ENCODE peak calls at places on chromosomes 12 and 14, in four cellular contexts. D is A549, J is IMR-90, C is HepG2. S is an unnamed sample.
A peak's percentile ranks its signal among the peaks of the same experiment; 100 is the strongest.

GRCh38 chr12:16766736-16767135 is 160.8 kb upstream of the LMO3 start:
- DNase-seq in J (no peak), C (no peak), D (no peak), S (no peak)

GRCh38 chr12:100211698-100212097 is 11.1 kb downstream of the ACTR6 start:
- DNase-seq in J (no peak), D (no peak), C (no peak), S (no peak)

GRCh38 chr12:130707571-130707891 is 8.6 kb downstream of the RIMBP2 start:
- DNase-seq in D (no peak), C (no peak), J (no peak), S (no peak)

GRCh38 chr12:42729532-42729895 is 140.0 kb upstream of the PRICKLE1 start:
- DNase-seq in J (no peak), C (no peak), D (no peak), S (no peak)

GRCh38 chr12:14367097-14367661 is 1.7 kb downstream of the ATF7IP start:
- DNase-seq in C (peak; percentile 29), J (peak; percentile 32), D (peak; percentile 19), S (no peak)

GRCh38 chr12:45981075-45981837 is 9.1 kb downstream of the SCAF11 start:
- DNase-seq in C (no peak), J (no peak), D (no peak), S (no peak)

GRCh38 chr12:42473561-42473960 is 116.0 kb downstream of the PRICKLE1 start:
- DNase-seq in C (no peak), J (no peak), D (no peak), S (no peak)

GRCh38 chr12:79983969-79984629 is 49.2 kb upstream of the PPP1R12A start:
- DNase-seq in J (peak; percentile 48), D (peak; percentile 33), C (no peak), S (no peak)

GRCh38 chr12:9805883-9806282 is 21.4 kb upstream of the KLRF1 start:
- DNase-seq in C (no peak), D (no peak), J (no peak), S (no peak)

GRCh38 chr14:96434040-96434439 is 42.1 kb downstream of the AK7 start:
- DNase-seq in D (no peak), C (no peak), J (no peak), S (no peak)

GRCh38 chr12:130873825-130874224 is 2.0 kb downstream of the RAN start:
- DNase-seq in C (no peak), D (no peak), J (no peak), S (no peak)

GRCh38 chr14:55580401-55581010 is 499 bp downstream of the KTN1 start:
- DNase-seq in J (no peak), C (no peak), D (peak; percentile 22), S (peak; percentile 71)

GRCh38 chr12:57592551-57593165 is 1.7 kb downstream of the PIP4K2C start:
- DNase-seq in J (peak; percentile 30), C (no peak), D (no peak), S (no peak)

GRCh38 chr14:97408937-97409860 is 612.0 kb downstream of the VRK1 start:
- DNase-seq in C (no peak), D (no peak), J (no peak), S (no peak)

GRCh38 chr12:10304161-10304574 is 3.5 kb upstream of the KLRD1 start:
- DNase-seq in C (no peak), D (no peak), J (peak; percentile 87), S (no peak)

GRCh38 chr14:79279645-79280399 is 931.5 kb downstream of the DIO2 start:
- DNase-seq in J (peak; percentile 10), D (no peak), C (no peak), S (no peak)

GRCh38 chr12:123900898-123901376 is 71.7 kb downstream of the CCDC92 start:
- DNase-seq in C (no peak), J (peak; percentile 44), D (no peak), S (no peak)

GRCh38 chr14:61438860-61439765 is 117.7 kb downstream of the PRKCH start:
- DNase-seq in J (peak; percentile 57), C (peak; percentile 85), D (peak; percentile 76), S (no peak)

GRCh38 chr14:102162488-102162887 is 22.8 kb downstream of the WDR20 start:
- DNase-seq in J (no peak), D (no peak), C (no peak), S (no peak)
- TF ChIP-seq MAZ in J (no peak), D (no peak), C (no peak), S (no peak)

DNA sequence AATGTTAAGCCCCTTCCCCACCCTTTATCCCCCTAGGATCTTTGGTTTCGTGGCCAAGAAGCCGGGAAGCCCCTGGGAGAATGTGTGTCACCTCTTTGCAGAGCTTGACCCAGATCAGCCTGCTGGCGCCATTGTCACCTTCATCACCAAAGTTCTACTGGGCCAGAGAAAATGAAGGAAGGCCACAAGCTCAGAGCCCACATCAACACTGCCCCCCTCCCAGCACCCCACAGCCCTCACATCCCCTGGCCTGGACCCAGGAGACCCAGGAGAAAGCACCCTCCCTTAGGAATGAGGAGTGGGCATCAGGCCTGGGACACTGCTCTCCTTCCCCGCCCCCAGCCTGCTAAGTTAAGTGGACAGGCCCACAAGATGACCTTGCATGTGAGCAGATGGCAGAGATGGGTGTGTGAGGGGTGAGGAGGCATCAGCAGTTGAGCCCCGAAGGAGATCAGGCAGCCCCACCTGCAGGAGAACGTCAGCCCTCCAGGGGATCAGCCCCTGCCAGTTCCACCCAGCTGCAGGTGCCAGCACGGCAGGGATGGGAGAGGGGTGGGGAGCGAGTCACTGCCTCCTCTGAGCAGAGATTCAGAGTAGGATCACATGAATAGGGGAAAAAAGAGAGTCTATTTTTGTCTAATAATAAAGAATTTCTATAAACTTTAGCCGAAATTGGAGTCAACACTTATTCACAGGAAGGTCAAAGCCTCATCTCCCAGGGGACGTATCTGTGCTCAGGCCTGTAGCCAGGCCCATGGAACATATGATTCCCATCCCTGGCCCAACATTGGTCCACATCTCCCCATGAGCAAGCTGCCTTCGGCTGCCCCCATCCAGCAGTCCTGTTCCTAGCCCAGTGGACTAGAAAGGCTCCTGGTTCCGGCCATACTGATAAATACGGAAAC is 14.1 kb downstream of the TNS2 start:
- DNase-seq in D (no peak), C (no peak), J (peak; percentile 74), S (no peak)
- TF ChIP-seq MAZ in D (no peak), C (no peak), J (peak; percentile 61), S (no peak)

GRCh38 chr12:26000883-26001282 is 42.4 kb downstream of the RASSF8 start:
- DNase-seq in D (no peak), C (no peak), J (no peak), S (no peak)
- TF ChIP-seq MAZ in D (no peak), C (no peak), J (no peak), S (no peak)

GRCh38 chr14:75861161-75861621 is 120.6 kb downstream of the TGFB3 start:
- DNase-seq in C (peak; percentile 80), J (peak; percentile 87), D (peak; percentile 12), S (peak; percentile 30)
- TF ChIP-seq MAZ in C (no peak), J (peak; percentile 12), D (no peak), S (no peak)

GRCh38 chr14:64997108-64997794 is 10.6 kb downstream of the FNTB start:
- DNase-seq in D (no peak), C (no peak), J (no peak), S (no peak)
- TF ChIP-seq MAZ in D (no peak), C (no peak), J (no peak), S (no peak)

DNA sequence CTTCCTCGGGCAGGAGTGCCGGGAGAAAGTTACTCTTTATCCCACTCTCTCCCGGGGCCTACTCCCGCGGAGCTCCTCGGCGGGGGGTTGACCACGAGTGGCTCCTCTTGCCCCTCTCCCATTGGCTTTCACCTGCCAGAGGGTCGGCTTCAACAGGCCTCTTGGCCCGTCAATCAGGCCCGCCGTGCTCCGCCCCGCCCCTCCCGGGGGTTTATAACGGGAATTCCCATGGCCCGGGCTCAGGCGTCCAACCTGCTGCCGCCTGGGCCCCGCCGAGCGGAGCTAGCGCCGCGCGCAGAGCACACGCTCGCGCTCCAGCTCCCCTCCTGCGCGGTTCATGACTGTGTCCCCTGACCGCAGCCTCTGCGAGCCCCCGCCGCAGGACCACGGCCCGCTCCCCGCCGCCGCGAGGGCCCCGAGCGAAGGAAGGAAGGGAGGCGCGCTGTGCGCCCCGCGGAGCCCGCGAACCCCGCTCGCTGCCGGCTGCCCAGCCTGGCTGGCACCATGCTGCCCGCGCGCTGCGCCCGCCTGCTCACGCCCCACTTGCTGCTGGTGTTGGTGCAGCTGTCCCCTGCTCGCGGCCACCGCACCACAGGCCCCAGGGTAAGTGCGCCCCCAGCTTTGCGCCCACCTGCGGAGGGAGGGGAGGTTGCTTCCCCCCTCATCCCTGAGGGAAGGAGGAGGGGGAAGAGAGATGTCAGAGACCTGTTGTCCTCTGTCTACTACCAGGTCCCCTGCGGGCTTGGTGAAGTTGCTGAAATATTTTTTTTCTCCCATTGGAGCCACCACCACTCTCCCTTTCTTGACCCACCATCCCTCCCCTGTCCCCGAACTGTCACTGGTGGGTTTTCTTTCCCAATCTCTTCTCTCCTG is at the start of gene SMOC1:
- DNase-seq in D (peak; percentile 73), J (peak; percentile 79), C (peak; percentile 84), S (no peak)
- TF ChIP-seq MAZ in D (no peak), J (no peak), C (peak; percentile 56), S (no peak)

DNA sequence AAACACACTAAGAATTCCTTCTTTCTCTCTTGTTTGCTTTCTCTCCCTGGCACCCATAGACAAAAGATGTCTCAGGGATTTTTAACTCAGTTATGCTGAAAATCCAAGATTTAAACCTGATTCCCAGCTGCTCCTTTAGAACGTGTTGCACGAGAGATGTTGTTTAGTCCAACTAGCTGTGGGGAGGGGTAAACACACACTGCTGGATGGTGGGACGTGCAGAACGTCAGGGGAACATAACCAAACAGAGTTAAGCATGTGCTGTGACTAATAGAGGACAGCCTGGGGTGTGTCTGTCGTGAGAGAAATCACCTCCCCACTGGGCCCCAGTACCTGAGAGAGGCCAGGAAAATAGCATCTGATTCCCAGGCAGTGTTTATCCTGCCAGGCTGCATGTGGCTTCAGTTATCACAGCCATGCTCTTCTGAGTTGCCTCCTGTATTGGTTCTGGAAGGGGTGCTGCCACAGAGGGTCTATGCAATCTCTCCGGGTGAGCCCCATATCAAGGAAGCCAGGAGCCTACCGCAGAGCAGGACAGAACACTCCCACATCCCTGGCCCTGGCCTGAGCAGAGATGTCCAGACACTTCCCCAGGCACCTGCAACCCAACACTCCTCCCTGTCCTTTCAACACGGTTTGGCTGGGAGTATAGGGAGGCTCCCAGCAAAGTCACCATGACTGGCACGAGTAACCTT is 112.7 kb upstream of the EGLN3 start:
- DNase-seq in D (peak; percentile 75), C (peak; percentile 64), J (no peak), S (peak; percentile 33)
- TF ChIP-seq MAZ in D (no peak), C (no peak), J (no peak), S (no peak)

GRCh38 chr12:52813203-52813819 is 605 bp downstream of the KRT4 start:
- DNase-seq in C (no peak), J (no peak), D (no peak), S (no peak)

GRCh38 chr12:52812749-52813148 is 1.2 kb downstream of the KRT4 start:
- DNase-seq in D (no peak), C (no peak), J (no peak), S (no peak)

GRCh38 chr12:52810554-52810953 is 3.4 kb downstream of the KRT4 start:
- DNase-seq in J (no peak), C (no peak), D (no peak), S (no peak)

GRCh38 chr12:52811191-52812072 is 2.5 kb downstream of the KRT4 start:
- DNase-seq in D (no peak), J (no peak), C (no peak), S (no peak)

DNA sequence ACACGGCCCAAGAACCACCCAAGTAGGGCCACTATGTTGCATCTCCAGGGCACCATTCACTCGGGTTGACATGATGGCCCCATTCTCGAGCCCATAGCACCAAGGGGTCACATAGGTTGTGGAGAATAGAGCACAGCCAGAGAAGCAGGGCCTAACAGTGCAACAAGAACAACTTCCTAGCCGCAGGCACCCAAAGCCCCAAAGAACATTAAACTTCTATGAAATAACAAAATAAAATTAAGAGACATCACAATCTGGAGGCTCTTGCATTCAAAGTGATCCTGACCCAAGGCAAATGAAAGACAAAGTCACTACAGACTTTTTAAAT is 1.9 kb downstream of the KRT4 start:
- DNase-seq in J (no peak), D (no peak), C (no peak), S (no peak)
- TF ChIP-seq MAZ in J (no peak), D (no peak), C (no peak), S (no peak)

GRCh38 chr12:104750061-104750460 is 208.0 kb downstream of the SLC41A2 start:
- DNase-seq in D (no peak), C (no peak), J (peak; percentile 75), S (peak; percentile 20)
- TF ChIP-seq MAZ in D (no peak), C (no peak), J (no peak), S (no peak)

S was measured in K562.